ENCODE peak calls at places on chromosomes 5 and 9, in ten cellular contexts. N is HCT116; Q is PC-3; X is Peyer's patch; M is CD8-positive, alpha-beta T cell; B is heart left ventricle; I is aorta; F is lung; C is kidney; U is OCI-LY7. S is an unnamed sample.
A peak's percentile ranks its signal among the peaks of the same experiment; 100 is the strongest.

GRCh38 chr5:35478856-35479682 is 138.6 kb upstream of the SPEF2 start:
- DNase-seq in N (no peak), Q (peak; percentile 36), X (no peak), M (no peak), B (no peak), I (no peak), F (no peak), C (no peak), U (peak; percentile 41), S (no peak)

GRCh38 chr5:14591548-14591947 is 10.0 kb downstream of the OTULINL start:
- DNase-seq in N (no peak), Q (peak; percentile 41), X (no peak), M (no peak), B (no peak), I (no peak), F (no peak), C (no peak), U (no peak), S (no peak)

GRCh38 chr5:179427676-179428056 is 82.4 kb upstream of the ADAMTS2 start:
- DNase-seq in N (no peak), Q (no peak), X (no peak), M (no peak), B (peak; percentile 50), I (no peak), F (no peak), C (peak; percentile 58), U (no peak), S (no peak)

GRCh38 chr9:2241461-2241874 is 226.3 kb downstream of the SMARCA2 start:
- DNase-seq in N (no peak), Q (no peak), X (no peak), M (no peak), B (peak; percentile 57), I (no peak), F (no peak), C (peak; percentile 78), U (peak; percentile 20), S (no peak)

GRCh38 chr5:172797800-172798199 is 26.8 kb upstream of the DUSP1 start:
- DNase-seq in N (no peak), Q (no peak), X (no peak), M (no peak), B (no peak), I (no peak), F (no peak), C (no peak), U (no peak), S (no peak)

GRCh38 chr5:36389245-36389644 is 87.5 kb upstream of the RANBP3L start:
- DNase-seq in N (no peak), Q (no peak), X (no peak), M (no peak), B (no peak), I (peak; percentile 51), F (no peak), C (no peak), U (no peak), S (no peak)

GRCh38 chr5:132025403-132025971 is 14.0 kb upstream of the ACSL6 start:
- DNase-seq in N (no peak), Q (no peak), X (no peak), M (no peak), B (no peak), I (peak; percentile 23), F (no peak), C (peak; percentile 28), U (no peak), S (no peak)

GRCh38 chr9:37942616-37943328 is 38.8 kb upstream of the SLC25A51 start:
- DNase-seq in N (no peak), Q (peak; percentile 39), X (no peak), M (no peak), B (peak; percentile 18), I (no peak), F (no peak), C (no peak), U (no peak), S (no peak)

GRCh38 chr9:99121604-99122003 is 16.7 kb downstream of the TGFBR1 start:
- DNase-seq in N (no peak), Q (no peak), X (no peak), M (no peak), B (no peak), I (no peak), F (no peak), C (no peak), U (no peak), S (no peak)

GRCh38 chr9:97046228-97046627 is 7.3 kb upstream of the CTSV start:
- DNase-seq in N (peak; percentile 83), Q (peak; percentile 97), X (no peak), M (no peak), B (no peak), I (no peak), F (peak; percentile 67), C (peak; percentile 90), U (no peak), S (no peak)

GRCh38 chr9:81108821-81109220 is 580.5 kb downstream of the TLE1 start:
- DNase-seq in N (no peak), Q (peak; percentile 69), X (no peak), M (no peak), B (no peak), I (no peak), F (no peak), C (no peak), U (no peak), S (no peak)

GRCh38 chr5:32044904-32045303 is 129.2 kb downstream of the GOLPH3 start:
- DNase-seq in N (no peak), Q (peak; percentile 93), X (no peak), M (no peak), B (no peak), I (no peak), F (no peak), C (no peak), U (no peak), S (no peak)

GRCh38 chr5:143139585-143139984 is 263.9 kb downstream of the NR3C1 start:
- DNase-seq in N (no peak), Q (no peak), X (no peak), M (no peak), B (no peak), I (no peak), F (no peak), C (no peak), U (no peak), S (no peak)

GRCh38 chr5:107672212-107673105 is 1.7 kb upstream of the EFNA5 start:
- DNase-seq in N (peak; percentile 88), Q (peak; percentile 96), X (no peak), M (no peak), B (peak; percentile 79), I (peak; percentile 87), F (peak; percentile 83), C (peak; percentile 93), U (peak; percentile 67), S (peak; percentile 71)

GRCh38 chr9:126436545-126437269 is 110.1 kb downstream of the MVB12B start:
- DNase-seq in N (no peak), Q (peak; percentile 39), X (no peak), M (no peak), B (no peak), I (no peak), F (no peak), C (no peak), U (no peak), S (no peak)

GRCh38 chr5:71471193-71471592 is 15.7 kb downstream of the BDP1 start:
- DNase-seq in N (no peak), Q (peak; percentile 31), X (no peak), M (no peak), B (no peak), I (no peak), F (no peak), C (no peak), U (no peak), S (peak; percentile 30)

DNA sequence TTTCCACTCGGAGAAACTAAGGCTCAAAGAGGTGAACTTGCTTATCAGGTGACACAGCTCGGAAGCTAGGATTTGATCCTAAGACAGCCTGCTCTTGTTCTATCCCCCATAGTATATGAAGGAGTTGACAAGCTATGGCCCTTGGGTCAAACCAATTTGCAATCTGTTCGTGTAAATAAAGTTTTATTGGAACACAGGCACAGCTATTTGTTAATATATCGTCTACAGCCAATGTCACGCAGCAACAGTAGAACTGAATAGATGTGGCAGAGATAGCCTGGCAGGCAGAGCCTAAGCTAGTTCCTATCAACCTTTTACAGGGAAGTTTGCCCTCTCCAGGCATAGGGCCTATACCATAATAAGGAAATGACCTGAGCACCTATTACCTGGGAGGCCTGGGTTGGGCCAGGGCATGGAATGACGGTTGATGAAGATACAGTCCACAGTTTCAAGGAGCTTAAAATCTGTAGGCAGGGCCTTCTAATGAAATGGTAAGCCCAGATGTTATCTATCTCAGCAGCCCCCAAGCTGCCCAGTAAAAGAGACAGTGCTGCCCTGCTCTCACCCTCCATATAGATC is 179.0 kb downstream of the TTLL11 start:
- DNase-seq in N (no peak), Q (no peak), X (no peak), M (no peak), B (no peak), I (no peak), F (no peak), C (no peak), U (no peak), S (no peak)
- H3K4me1 ChIP-seq in N (no peaks in the 10 kb centered on the region), Q (peaks cover 7% of the 10 kb centered on the region), X (no peaks in the 10 kb centered on the region), M (no peaks in the 10 kb centered on the region), B (no peaks in the 10 kb centered on the region), I (no peaks in the 10 kb centered on the region), F (no peaks in the 10 kb centered on the region), C (no peaks in the 10 kb centered on the region), U (peaks cover 4% of the 10 kb centered on the region), S (no peaks in the 10 kb centered on the region)

DNA sequence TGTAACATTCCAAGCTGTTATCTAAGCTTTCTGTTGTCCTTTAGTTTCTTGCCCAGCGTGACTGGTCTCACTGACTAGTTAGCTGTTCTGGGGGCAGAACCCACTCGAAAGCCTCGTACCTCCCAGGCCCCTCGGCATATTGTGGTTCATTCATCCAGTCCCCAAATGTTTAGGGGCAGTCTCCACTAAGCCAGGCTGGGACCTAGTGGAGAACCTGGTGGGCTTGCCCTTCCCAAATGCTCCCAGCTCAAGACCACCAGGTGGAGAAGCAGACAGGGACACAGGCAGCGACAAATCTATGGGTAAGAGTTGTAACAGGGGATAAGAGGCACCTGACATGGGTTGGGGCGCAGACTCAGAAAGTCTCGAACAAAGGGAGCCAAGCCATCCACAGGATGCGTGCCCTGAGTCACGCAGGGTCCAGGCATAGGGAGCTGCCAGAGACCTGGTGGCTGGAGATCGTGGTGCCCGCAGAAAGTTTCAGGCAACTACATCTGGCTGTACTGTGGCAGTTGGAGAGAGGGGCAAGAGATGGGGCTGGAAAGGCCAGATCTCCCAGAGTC is 851 bp upstream of the EEIG1 start:
- DNase-seq in N (no peak), Q (no peak), X (no peak), M (no peak), B (peak; percentile 37), I (no peak), F (no peak), C (no peak), U (peak; percentile 44), S (no peak)
- H3K4me3 ChIP-seq in N (peak overlapping the region; percentile 44), Q (peak overlapping the region; percentile 80), X (peak overlapping the region; percentile 97), M (peak overlapping the region; percentile 51), B (peak overlapping the region; percentile 49), I (no peak overlapping the region), F (no peak overlapping the region), C (peak overlapping the region; percentile 76), U (peak overlapping the region; percentile 70), S (peak overlapping the region; percentile 98)

GRCh38 chr9:24189986-24190385 is 355.7 kb downstream of the IZUMO3 start:
- DNase-seq in N (no peak), Q (peak; percentile 1), X (no peak), M (no peak), B (no peak), I (no peak), F (no peak), C (no peak), U (no peak), S (no peak)
- H3K9me3 ChIP-seq in N (peaks cover 25% of the 10 kb centered on the region), Q (peaks cover 5% of the 10 kb centered on the region), X (no peaks in the 10 kb centered on the region), M (no peaks in the 10 kb centered on the region), B (peaks cover 26% of the 10 kb centered on the region), I (no peaks in the 10 kb centered on the region), F (no peaks in the 10 kb centered on the region), C (peaks cover 7% of the 10 kb centered on the region), U (no peaks in the 10 kb centered on the region), S (no peaks in the 10 kb centered on the region)

GRCh38 chr5:39414429-39414828 is 10.4 kb downstream of the DAB2 start:
- DNase-seq in N (no peak), Q (no peak), X (no peak), M (no peak), B (no peak), I (no peak), F (no peak), C (no peak), U (no peak), S (no peak)
- H3K4me1 ChIP-seq in N (peaks cover 10% of the 10 kb centered on the region), Q (peaks cover 28% of the 10 kb centered on the region), X (no peaks in the 10 kb centered on the region), M (no peaks in the 10 kb centered on the region), B (peaks cover 49% of the 10 kb centered on the region), I (peaks cover 11% of the 10 kb centered on the region), F (peaks cover 19% of the 10 kb centered on the region), C (peaks cover 49% of the 10 kb centered on the region), U (no peaks in the 10 kb centered on the region), S (peaks cover 86% of the 10 kb centered on the region)